ENCODE peak calls at places on chromosomes 13 and 19, in nine cellular contexts. M is iPS DF 6.9, H is keratinocyte, C is mesendoderm, F is colonic mucosa, G is ovary, D is IMR-90, N is tibial nerve, L is dorsolateral prefrontal cortex. R is an unnamed sample.

GRCh38 chr13:47178090-47178950 is 281.5 kb upstream of the HTR2A start:
- DNase-seq in L (no peak), F (no peak), D (no peak), C (peak), N (no peak), H (no peak), G (no peak), M (no peak), R (no peak)

GRCh38 chr19:43957891-43958290 is 6.9 kb downstream of the ZNF221 start:
- DNase-seq in F (no peak), M (no peak), C (no peak), G (no peak), N (no peak), L (no peak), H (no peak), D (peak), R (no peak)

GRCh38 chr13:79451500-79451962 is 29.4 kb upstream of the NDFIP2 start:
- DNase-seq in G (no peak), D (peak), M (peak), H (no peak), F (no peak), C (peak), N (no peak), L (no peak), R (no peak)

GRCh38 chr13:32115069-32115468 is 83.5 kb downstream of the FRY start:
- DNase-seq in F (no peak), G (no peak), D (no peak), C (no peak), L (no peak), N (no peak), H (no peak), M (no peak), R (no peak)

GRCh38 chr13:100541882-100542545 is 46.6 kb downstream of the GGACT start:
- DNase-seq in N (no peak), C (no peak), M (no peak), L (no peak), D (no peak), G (no peak), H (no peak), F (peak), R (no peak)

GRCh38 chr13:79589605-79590511 is 108.9 kb downstream of the NDFIP2 start:
- DNase-seq in F (no peak), L (no peak), H (no peak), M (no peak), N (no peak), D (no peak), G (no peak), C (no peak), R (no peak)

GRCh38 chr13:111508164-111508870 is 187.9 kb downstream of the TEX29 start:
- DNase-seq in N (no peak), D (no peak), G (no peak), L (no peak), H (no peak), M (no peak), C (no peak), F (no peak), R (no peak)

GRCh38 chr19:31315621-31316011 is 33.6 kb downstream of the TSHZ3 start:
- DNase-seq in F (no peak), L (no peak), G (no peak), C (no peak), N (no peak), D (no peak), M (no peak), H (no peak), R (no peak)

GRCh38 chr19:57615346-57615745 is 1.3 kb downstream of the ZNF134 start:
- DNase-seq in H (no peak), F (no peak), N (no peak), C (peak), M (no peak), D (no peak), L (no peak), G (no peak), R (no peak)
- H3K4me3 ChIP-seq in H (peak), F (no peak), N (peak), C (peak), M (no peak), D (peak), L (peak), G (no peak), R (peak)

GRCh38 chr19:13053238-13053637 is 49.4 kb downstream of the LYL1 start:
- DNase-seq in M (no peak), F (no peak), H (no peak), G (no peak), L (no peak), N (no peak), D (no peak), C (no peak), R (no peak)
- H3K27ac ChIP-seq in M (no peak), F (peak), H (peak), G (peak), L (peak), N (peak), D (peak), C (no peak), R (peak)

GRCh38 chr19:927707-928401 is 2.0 kb downstream of the ARID3A start:
- DNase-seq in G (peak), H (no peak), D (no peak), C (no peak), N (no peak), M (no peak), F (no peak), L (no peak), R (peak)
- H3K4me3 ChIP-seq in G (no peak), H (no peak), D (peak), C (no peak), N (peak), M (no peak), F (peak), L (peak), R (peak)

GRCh38 chr13:65560936-65561335 is 1669.2 kb downstream of the PCDH9 start:
- DNase-seq in N (no peak), M (no peak), C (no peak), G (no peak), F (no peak), L (no peak), H (no peak), D (no peak), R (no peak)

GRCh38 chr13:65553328-65553727 is 1676.8 kb downstream of the PCDH9 start:
- DNase-seq in G (no peak), L (no peak), F (no peak), C (no peak), H (no peak), M (no peak), D (no peak), N (no peak), R (no peak)

GRCh38 chr13:65551208-65551607 is 1678.9 kb downstream of the PCDH9 start:
- DNase-seq in L (no peak), N (no peak), G (no peak), M (no peak), F (no peak), H (no peak), D (no peak), C (no peak), R (no peak)

DNA sequence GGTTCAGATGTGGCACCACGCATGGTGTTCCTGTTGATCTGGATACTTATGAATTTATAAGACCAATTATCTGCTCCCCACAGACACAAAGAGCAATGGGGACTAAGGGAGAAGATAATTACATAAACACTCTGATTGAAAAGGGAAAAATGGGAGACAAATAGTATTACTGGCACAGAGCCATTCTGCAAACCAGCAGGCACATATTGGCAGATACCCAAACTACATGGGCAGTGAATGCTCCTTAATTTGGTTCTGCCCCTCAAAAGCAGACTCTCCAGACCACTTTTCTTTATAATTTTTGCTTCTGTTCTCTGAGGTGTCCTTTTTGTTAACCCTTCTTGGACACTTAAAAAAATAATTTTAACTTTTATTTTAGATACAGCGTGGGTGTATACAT is 1674.2 kb downstream of the PCDH9 start:
- DNase-seq in N (no peak), H (no peak), G (no peak), L (no peak), F (no peak), D (no peak), C (no peak), M (no peak), R (no peak)
- H3K27ac ChIP-seq in N (no peak), H (no peak), G (no peak), L (no peak), F (no peak), D (no peak), C (no peak), M (no peak), R (no peak)

GRCh38 chr13:81987159-81987558 is 1646.2 kb upstream of the SPRY2 start:
- DNase-seq in N (no peak), D (no peak), F (no peak), G (no peak), H (no peak), L (no peak), M (no peak), C (peak), R (no peak)
- H3K4me3 ChIP-seq in N (no peak), D (no peak), F (no peak), G (no peak), H (no peak), L (no peak), M (no peak), C (no peak), R (no peak)

GRCh38 chr19:41175825-41176734 is 16.9 kb upstream of the CYP2S1 start:
- DNase-seq in H (no peak), L (no peak), C (peak), G (no peak), N (peak), M (peak), D (peak), F (peak), R (no peak)
- H3K27ac ChIP-seq in H (peak), L (no peak), C (peak), G (no peak), N (no peak), M (no peak), D (peak), F (peak), R (no peak)

R was measured in heart right ventricle.